ENCODE peak calls at places on chromosomes 2 and 18, in nine cellular contexts. F is GM12892, X is endothelial cell of umbilical vein, J is HL-60, B is transverse colon, I is upper lobe of left lung, C is K562, T is HCT116, P is sigmoid colon. D is an unnamed sample.

GRCh38 chr18:74598350-74599001 is 806 bp downstream of the ZNF407 start:
- DNase-seq in F (peak), C (peak), T (peak), P (peak), B (peak), I (peak), X (no peak), J (peak), D (peak)

GRCh38 chr2:102358496-102358895 is 2.9 kb downstream of the IL18R1 start:
- DNase-seq in F (no peak), T (no peak), X (no peak), I (no peak), P (no peak), B (no peak), C (no peak), J (no peak), D (no peak)

GRCh38 chr2:173986805-173987204 is 21.6 kb upstream of the SP3 start:
- DNase-seq in B (peak), P (peak), I (no peak), F (no peak), C (no peak), X (no peak), J (no peak), T (no peak), D (no peak)

GRCh38 chr2:135985826-135986393 is 484 bp upstream of the DARS1 start:
- DNase-seq in T (no peak), C (no peak), P (no peak), I (no peak), F (peak), J (peak), X (no peak), B (no peak), D (no peak)

GRCh38 chr2:116200086-116200485 is 1614.4 kb upstream of the DDX18 start:
- DNase-seq in T (no peak), J (no peak), P (no peak), C (no peak), B (no peak), I (no peak), F (no peak), X (no peak), D (no peak)

GRCh38 chr2:224754129-224754528 is 38.0 kb upstream of the CCDC195 start:
- DNase-seq in C (no peak), J (no peak), X (no peak), F (no peak), B (no peak), T (no peak), P (no peak), I (no peak), D (no peak)

GRCh38 chr18:71431689-71432088 is 1112.5 kb downstream of the CBLN2 start:
- DNase-seq in X (no peak), P (no peak), J (no peak), I (no peak), B (no peak), F (no peak), T (no peak), C (no peak), D (no peak)

GRCh38 chr18:3058328-3059191 is 45.6 kb upstream of the LPIN2 start:
- DNase-seq in X (no peak), F (no peak), I (no peak), C (no peak), P (no peak), T (no peak), B (no peak), J (no peak), D (no peak)

GRCh38 chr2:216274194-216274593 is 98.1 kb downstream of the MARCHF4 start:
- DNase-seq in J (no peak), F (no peak), I (no peak), B (no peak), P (no peak), C (no peak), T (no peak), X (no peak), D (no peak)

GRCh38 chr2:88144271-88144670 is 16.4 kb upstream of the FABP1 start:
- DNase-seq in T (no peak), I (no peak), B (no peak), X (no peak), J (no peak), C (no peak), P (no peak), F (no peak), D (no peak)

GRCh38 chr2:224776795-224777562 is 60.8 kb upstream of the CCDC195 start:
- DNase-seq in P (no peak), J (no peak), X (no peak), T (no peak), B (peak), C (no peak), F (no peak), I (no peak), D (no peak)

GRCh38 chr2:177243476-177243875 is 21.1 kb downstream of the NFE2L2 start:
- DNase-seq in J (no peak), F (no peak), C (no peak), P (no peak), T (no peak), B (no peak), I (no peak), X (no peak), D (no peak)

GRCh38 chr2:110674620-110675555 is 3.0 kb downstream of the BUB1 start:
- DNase-seq in J (no peak), C (no peak), F (peak), P (no peak), B (peak), X (peak), I (no peak), T (no peak), D (no peak)

GRCh38 chr2:196160101-196160500 is 11.3 kb downstream of the STK17B start:
- DNase-seq in X (peak), I (no peak), J (peak), P (no peak), B (peak), T (peak), C (peak), F (no peak), D (no peak)

GRCh38 chr2:119214453-119214852 is 9.2 kb upstream of the STEAP3 start:
- DNase-seq in I (no peak), F (no peak), T (no peak), X (no peak), B (no peak), C (no peak), P (no peak), J (no peak), D (no peak)

GRCh38 chr2:85804026-85804425 is 50.2 kb downstream of the ATOH8 start:
- DNase-seq in X (no peak), J (no peak), F (no peak), C (no peak), P (peak), B (no peak), T (no peak), I (no peak), D (no peak)

GRCh38 chr18:79766308-79766707 is 31.4 kb upstream of the KCNG2 start:
- DNase-seq in J (no peak), B (no peak), P (peak), T (no peak), F (no peak), C (no peak), X (no peak), I (peak), D (no peak)

GRCh38 chr2:232328516-232329460 is 49.8 kb upstream of the ALPP start:
- DNase-seq in C (no peak), F (no peak), I (no peak), P (peak), X (no peak), B (no peak), T (no peak), J (no peak), D (no peak)

GRCh38 chr2:232329716-232330067 is 48.9 kb upstream of the ALPP start:
- DNase-seq in J (no peak), P (no peak), B (no peak), F (no peak), C (no peak), T (no peak), I (no peak), X (no peak), D (no peak)

GRCh38 chr2:232328038-232328435 is 50.5 kb upstream of the ALPP start:
- DNase-seq in I (no peak), J (no peak), P (peak), B (no peak), T (no peak), F (no peak), C (no peak), X (no peak), D (no peak)

GRCh38 chr2:232325324-232326273 is 53.0 kb upstream of the ALPP start:
- DNase-seq in X (peak), P (peak), I (no peak), T (no peak), J (no peak), F (no peak), B (peak), C (peak), D (no peak)

GRCh38 chr2:232327089-232328037 is 51.2 kb upstream of the ALPP start:
- DNase-seq in C (peak), I (peak), X (peak), P (peak), J (peak), F (peak), T (peak), B (peak), D (no peak)
- TF ChIP-seq POLR2AphosphoS5 in C (no peak), I (no peak), X (no peak), P (no peak), J (no peak), F (no peak), T (no peak), B (no peak), D (no peak)

GRCh38 chr2:234133004-234133403 is 82.5 kb downstream of the SPP2 start:
- DNase-seq in J (no peak), B (no peak), F (no peak), C (no peak), T (no peak), X (no peak), I (no peak), P (no peak), D (no peak)
- TF ChIP-seq POLR2AphosphoS5 in J (no peak), B (no peak), F (no peak), C (no peak), T (no peak), X (no peak), I (no peak), P (no peak), D (no peak)

GRCh38 chr18:60870261-60870966 is 462.8 kb upstream of the CDH20 start:
- DNase-seq in C (no peak), P (no peak), F (no peak), B (no peak), I (no peak), X (no peak), T (no peak), J (no peak), D (no peak)

GRCh38 chr18:60872434-60872833 is 460.8 kb upstream of the CDH20 start:
- DNase-seq in I (no peak), B (no peak), X (peak), J (no peak), P (no peak), T (no peak), F (no peak), C (no peak), D (no peak)

GRCh38 chr18:60880184-60880583 is 453.0 kb upstream of the CDH20 start:
- DNase-seq in I (no peak), B (no peak), C (no peak), T (no peak), J (no peak), X (no peak), P (no peak), F (no peak), D (no peak)

GRCh38 chr18:60873708-60874107 is 459.5 kb upstream of the CDH20 start:
- DNase-seq in J (no peak), I (no peak), F (no peak), B (no peak), C (no peak), P (no peak), T (no peak), X (peak), D (no peak)

GRCh38 chr18:60875957-60876507 is 457.2 kb upstream of the CDH20 start:
- DNase-seq in C (no peak), F (no peak), X (no peak), T (no peak), J (no peak), P (no peak), I (no peak), B (no peak), D (no peak)
- TF ChIP-seq POLR2AphosphoS5 in C (no peak), F (no peak), X (no peak), T (no peak), J (no peak), P (no peak), I (no peak), B (no peak), D (no peak)

GRCh38 chr2:63983986-63984605 is 35.1 kb downstream of the VPS54 start:
- DNase-seq in I (no peak), T (no peak), B (no peak), C (no peak), F (no peak), J (no peak), P (no peak), X (peak), D (no peak)
- TF ChIP-seq POLR2AphosphoS5 in I (no peak), T (no peak), B (no peak), C (no peak), F (no peak), J (no peak), P (no peak), X (no peak), D (no peak)

GRCh38 chr2:229408356-229408755 is 137.3 kb upstream of the PID1 start:
- DNase-seq in X (peak), F (no peak), P (peak), B (peak), I (no peak), J (peak), T (peak), C (no peak), D (no peak)

GRCh38 chr2:229410312-229410711 is 139.2 kb upstream of the PID1 start:
- DNase-seq in T (no peak), B (no peak), P (peak), F (no peak), I (no peak), X (no peak), J (no peak), C (no peak), D (no peak)

GRCh38 chr2:229409751-229410181 is 138.7 kb upstream of the PID1 start:
- DNase-seq in T (no peak), C (no peak), X (no peak), J (no peak), F (no peak), B (no peak), I (no peak), P (no peak), D (no peak)

GRCh38 chr2:229408982-229409381 is 137.9 kb upstream of the PID1 start:
- DNase-seq in P (no peak), J (no peak), B (no peak), I (no peak), C (no peak), F (no peak), T (no peak), X (no peak), D (no peak)

GRCh38 chr2:229407170-229407569 is 136.1 kb upstream of the PID1 start:
- DNase-seq in X (peak), B (peak), I (peak), T (peak), J (no peak), C (no peak), F (no peak), P (peak), D (no peak)
- TF ChIP-seq POLR2AphosphoS5 in X (no peak), B (peak), I (peak), T (peak), J (no peak), C (no peak), F (no peak), P (peak), D (peak)

GRCh38 chr2:73239776-73240175 is 5.7 kb downstream of the CCT7 start:
- DNase-seq in B (no peak), I (no peak), J (no peak), P (no peak), T (no peak), C (no peak), F (no peak), X (peak), D (no peak)

GRCh38 chr2:73235315-73236028 is 1.4 kb downstream of the CCT7 start:
- DNase-seq in C (no peak), X (peak), P (no peak), B (no peak), F (no peak), J (no peak), T (no peak), I (no peak), D (no peak)

GRCh38 chr2:73238149-73238548 is 4.0 kb downstream of the CCT7 start:
- DNase-seq in B (no peak), C (no peak), I (no peak), X (no peak), F (no peak), J (no peak), T (no peak), P (no peak), D (no peak)

GRCh38 chr2:73237168-73237567 is 3.1 kb downstream of the CCT7 start:
- DNase-seq in C (no peak), F (no peak), B (no peak), P (no peak), J (no peak), T (no peak), I (no peak), X (no peak), D (no peak)

DNA sequence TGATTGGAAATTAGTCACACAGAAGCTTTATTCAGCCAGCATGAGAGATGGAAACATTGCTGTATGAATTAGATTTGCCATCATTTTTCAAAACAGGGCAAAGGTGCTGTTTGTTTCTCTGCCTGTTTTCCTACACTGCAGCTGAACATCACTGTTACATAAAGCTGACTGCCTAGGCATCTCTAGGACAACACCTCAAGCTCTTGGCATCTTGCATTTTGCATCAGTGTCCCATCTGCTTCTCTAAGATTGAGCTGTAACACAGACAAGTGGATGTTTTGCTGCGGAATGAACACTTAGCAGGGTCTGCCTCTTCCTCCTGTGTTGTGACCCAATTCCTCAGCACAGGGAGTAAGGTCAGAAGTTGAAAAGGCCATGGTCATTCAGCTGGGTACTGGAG is 4.9 kb downstream of the CCT7 start:
- DNase-seq in I (no peak), J (no peak), B (no peak), P (no peak), F (no peak), C (no peak), T (no peak), X (peak), D (no peak)
- TF ChIP-seq POLR2AphosphoS5 in I (no peak), J (no peak), B (no peak), P (no peak), F (no peak), C (no peak), T (no peak), X (no peak), D (no peak)

GRCh38 chr18:50875966-50876536 is 2.9 kb upstream of the ME2 start:
- DNase-seq in J (no peak), B (peak), P (no peak), X (no peak), I (no peak), F (no peak), T (no peak), C (no peak), D (no peak)
- TF ChIP-seq POLR2AphosphoS5 in J (no peak), B (no peak), P (no peak), X (no peak), I (no peak), F (no peak), T (no peak), C (no peak), D (no peak)

GRCh38 chr2:30661173-30662107 is 145.8 kb downstream of the CAPN13 start:
- DNase-seq in C (peak), B (no peak), P (no peak), T (no peak), I (no peak), F (no peak), X (no peak), J (no peak), D (peak)
- TF ChIP-seq POLR2AphosphoS5 in C (peak), B (no peak), P (no peak), T (peak), I (no peak), F (peak), X (no peak), J (no peak), D (no peak)

DNA sequence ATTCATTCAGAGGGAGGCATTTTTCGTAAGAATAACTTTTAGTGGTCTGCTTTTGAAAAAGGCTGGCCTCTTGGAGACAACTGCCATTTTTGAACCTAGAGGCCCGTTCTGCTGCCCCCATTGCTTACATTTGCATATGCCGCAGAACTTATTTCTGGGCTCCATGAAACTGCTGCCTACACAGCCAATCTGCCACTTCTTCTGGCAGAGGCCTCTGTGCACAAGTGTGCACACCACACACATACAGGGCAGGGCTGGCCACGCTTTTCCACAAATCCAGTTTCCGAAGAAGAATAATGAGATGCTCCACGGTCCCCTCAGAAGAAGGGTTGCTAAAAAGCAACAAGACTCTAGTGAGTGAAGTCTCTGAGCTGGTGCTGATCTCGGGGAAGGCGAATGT is 56.2 kb downstream of the TMEM200C start:
- DNase-seq in C (no peak), I (no peak), P (no peak), T (no peak), F (no peak), X (no peak), J (no peak), B (no peak), D (no peak)
- TF ChIP-seq POLR2AphosphoS5 in C (no peak), I (no peak), P (no peak), T (no peak), F (no peak), X (no peak), J (no peak), B (no peak), D (no peak)

GRCh38 chr2:42138163-42139016 is 30.8 kb upstream of the EML4 start:
- DNase-seq in T (no peak), X (peak), B (no peak), P (no peak), I (no peak), C (no peak), F (no peak), J (no peak), D (peak)
- TF ChIP-seq POLR2AphosphoS5 in T (no peak), X (no peak), B (no peak), P (no peak), I (no peak), C (no peak), F (no peak), J (no peak), D (peak)

D was measured in esophagus muscularis mucosa.